ENCODE peak calls at places on chromosomes 11 and 22, in seven cellular contexts. L, Q, O, J, Z, Y and B are unnamed samples. For H3K27me3 and H3K4me1, the result is how much of the 10 kb centered on the place peaks cover.

GRCh38 chr22:39910875-39911601 is 10.2 kb downstream of the GRAP2 start:
- DNase-seq in Z (no peak), J (no peak), O (no peak), L (no peak), Q (no peak), Y (no peak), B (no peak)

GRCh38 chr11:92767416-92767815 is 202.0 kb upstream of the MTNR1B start:
- DNase-seq in L (no peak), Y (no peak), O (no peak), Z (no peak), J (no peak), Q (no peak), B (no peak)

GRCh38 chr11:47552086-47552580 is 799 bp downstream of the CELF1 start:
- DNase-seq in J (no peak), Y (peak), L (peak), Q (peak), O (peak), Z (peak), B (peak)

GRCh38 chr11:7484645-7485044 is 661 bp upstream of the OLFML1 start:
- DNase-seq in Y (peak), Z (peak), J (no peak), Q (no peak), O (peak), L (no peak), B (peak)

GRCh38 chr11:123543796-123544195 is 110.6 kb downstream of the SCN3B start:
- DNase-seq in Y (no peak), O (no peak), Z (no peak), J (no peak), Q (no peak), L (no peak), B (no peak)

GRCh38 chr11:17405232-17406005 is 17.0 kb upstream of the KCNJ11 start:
- DNase-seq in Z (no peak), J (no peak), L (peak), Q (no peak), Y (peak), O (peak), B (peak)

GRCh38 chr22:44913198-44913983 is 96.4 kb downstream of the PHF21B start:
- DNase-seq in L (no peak), Y (no peak), Z (no peak), J (no peak), O (no peak), Q (no peak), B (peak)

GRCh38 chr11:61025819-61026120 is 54.3 kb downstream of the CD6 start:
- DNase-seq in Z (no peak), O (no peak), Q (no peak), J (no peak), L (no peak), Y (no peak), B (no peak)

GRCh38 chr11:57903441-57904123 is 120.1 kb upstream of the OR9Q1 start:
- DNase-seq in O (peak), Y (no peak), L (no peak), Q (no peak), Z (peak), J (no peak), B (peak)

GRCh38 chr22:38422615-38423511 is 32.1 kb downstream of the KCNJ4 start:
- DNase-seq in J (no peak), Y (no peak), Z (no peak), O (peak), Q (no peak), L (no peak), B (peak)

GRCh38 chr11:12263141-12263693 is 114.2 kb upstream of the PARVA start:
- DNase-seq in J (no peak), Q (no peak), O (no peak), Y (no peak), L (no peak), Z (no peak), B (no peak)

GRCh38 chr22:19429950-19430889 is 1.3 kb downstream of the HIRA start:
- DNase-seq in O (peak), Q (peak), Y (peak), J (no peak), Z (no peak), L (peak), B (peak)

GRCh38 chr11:46977038-46977818 is 40.7 kb downstream of the CSTPP1 start:
- DNase-seq in J (no peak), Q (no peak), Z (no peak), Y (peak), O (peak), L (no peak), B (peak)

GRCh38 chr11:62553839-62554361 is 7.3 kb upstream of the AHNAK start:
- DNase-seq in J (peak), O (no peak), Y (no peak), Q (no peak), Z (no peak), L (no peak), B (peak)

GRCh38 chr11:14980854-14981253 is 8.7 kb upstream of the CALCA start:
- DNase-seq in O (no peak), L (no peak), Y (no peak), Q (no peak), J (no peak), Z (no peak), B (no peak)

GRCh38 chr11:62477927-62478326 is 59.1 kb downstream of the SCGB1A1 start:
- DNase-seq in O (peak), Z (peak), J (no peak), L (no peak), Y (no peak), Q (no peak), B (peak)

GRCh38 chr11:123318623-123319022 is 111.4 kb upstream of the GRAMD1B start:
- DNase-seq in Y (no peak), Z (no peak), Q (no peak), J (no peak), O (no peak), L (no peak), B (no peak)

GRCh38 chr22:26650722-26651421 is 6.5 kb upstream of the MIAT start:
- DNase-seq in L (no peak), Z (no peak), O (no peak), Q (no peak), J (no peak), Y (no peak), B (no peak)

GRCh38 chr11:95231881-95232605 is 1.0 kb upstream of the SESN3 start:
- DNase-seq in Z (no peak), O (peak), J (no peak), Y (peak), L (peak), Q (peak), B (peak)

GRCh38 chr11:134562176-134562575 is 150.1 kb upstream of the B3GAT1 start:
- DNase-seq in O (no peak), Q (no peak), Z (peak), J (no peak), Y (peak), L (no peak), B (peak)

GRCh38 chr11:6635082-6635932 is 16.1 kb upstream of the TPP1 start:
- DNase-seq in Y (no peak), L (peak), J (no peak), O (no peak), Z (peak), Q (no peak), B (no peak)

GRCh38 chr11:17762309-17762974 is 27.9 kb downstream of the KCNC1 start:
- DNase-seq in L (no peak), O (no peak), J (no peak), Q (no peak), Z (no peak), Y (no peak), B (no peak)

GRCh38 chr22:43745783-43746356 is 66.2 kb downstream of the EFCAB6 start:
- DNase-seq in J (no peak), Q (no peak), O (no peak), Y (no peak), Z (no peak), L (no peak), B (no peak)

GRCh38 chr22:43742551-43742950 is 69.6 kb downstream of the EFCAB6 start:
- DNase-seq in J (no peak), Z (no peak), L (no peak), O (no peak), Q (no peak), Y (no peak), B (no peak)

GRCh38 chr22:43743929-43744643 is 68.0 kb downstream of the EFCAB6 start:
- DNase-seq in O (no peak), Z (no peak), J (no peak), Q (no peak), Y (no peak), L (no peak), B (no peak)

GRCh38 chr22:43740587-43741270 is 71.4 kb downstream of the EFCAB6 start:
- DNase-seq in J (no peak), Q (no peak), O (no peak), Y (peak), Z (no peak), L (no peak), B (no peak)

DNA sequence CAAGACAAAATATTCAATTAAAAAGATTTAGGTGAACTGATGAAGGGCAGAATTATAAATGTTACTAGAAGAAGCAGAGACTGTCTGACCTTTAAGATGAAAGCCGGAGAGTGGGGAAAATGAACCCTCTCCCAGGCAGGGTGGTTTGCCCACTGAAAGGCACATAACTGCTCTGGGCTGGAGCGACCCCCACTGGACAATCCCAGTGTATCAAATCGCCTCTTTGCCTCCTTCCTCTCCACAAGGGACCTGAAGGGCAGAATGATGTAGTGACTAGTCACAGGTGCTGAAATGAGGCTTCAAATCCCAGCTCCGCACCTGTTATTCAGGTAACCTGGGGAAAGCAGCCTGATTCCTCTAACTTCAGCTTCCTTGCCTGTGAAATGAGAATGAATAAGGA is 69.0 kb downstream of the EFCAB6 start:
- DNase-seq in L (no peak), Q (no peak), Z (no peak), O (peak), J (no peak), Y (peak), B (peak)
- H3K27me3 ChIP-seq in L (under half), Q (under half), Z (under half), O (under half), J (under half), Y (under half), B (under half)

GRCh38 chr11:44530413-44531115 is 34.9 kb upstream of the CD82 start:
- DNase-seq in Q (no peak), L (no peak), O (peak), Y (no peak), Z (no peak), J (no peak), B (no peak)
- H3K4me1 ChIP-seq in Q (under half), L (under half), O (under half), Y (under half), Z (under half), J (under half), B (under half)

GRCh38 chr11:40252236-40252635 is 1207.2 kb downstream of the LRRC4C start:
- DNase-seq in Y (no peak), O (no peak), Q (no peak), L (no peak), J (no peak), Z (no peak), B (no peak)
- H3K27me3 ChIP-seq in Y (under half), O (under half), Q (under half), L (under half), J (under half), Z (under half), B (under half)

DNA sequence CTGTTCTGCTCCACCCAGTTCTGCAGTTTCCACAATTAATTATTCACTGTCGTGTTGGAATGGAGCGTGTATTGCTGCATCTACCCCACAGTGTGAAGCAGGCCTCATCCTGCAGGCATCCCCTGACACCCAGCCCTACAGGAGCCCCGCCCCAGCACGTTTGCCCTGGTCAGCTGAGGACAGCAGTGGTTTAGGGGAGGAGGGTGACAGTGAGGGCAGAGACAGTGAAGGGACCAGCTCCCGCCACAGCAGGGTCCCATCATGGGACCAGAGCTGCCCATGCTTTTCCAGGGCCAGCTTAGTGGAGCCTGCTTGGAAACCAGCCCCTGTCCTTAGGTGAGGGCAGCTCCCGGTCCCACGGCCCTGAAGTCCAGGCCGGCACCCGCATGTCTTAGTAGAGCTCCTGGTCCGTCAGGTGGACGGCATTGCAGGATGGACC is 273.0 kb downstream of the TBC1D22A start:
- DNase-seq in Z (no peak), Y (no peak), O (no peak), Q (no peak), L (no peak), J (no peak), B (no peak)
- H3K4me1 ChIP-seq in Z (under half), Y (under half), O (under half), Q (under half), L (under half), J (under half), B (under half)

GRCh38 chr11:87300640-87301381 is 263.1 kb downstream of the TMEM135 start:
- DNase-seq in Z (no peak), J (no peak), L (no peak), Y (no peak), O (no peak), Q (no peak), B (no peak)

GRCh38 chr11:87304350-87304749 is 266.6 kb downstream of the TMEM135 start:
- DNase-seq in Z (no peak), Y (peak), O (peak), Q (no peak), J (no peak), L (no peak), B (no peak)

GRCh38 chr11:87299041-87299481 is 261.3 kb downstream of the TMEM135 start:
- DNase-seq in Y (no peak), Q (no peak), L (no peak), J (no peak), O (peak), Z (no peak), B (peak)

GRCh38 chr11:87298155-87298554 is 260.4 kb downstream of the TMEM135 start:
- DNase-seq in Q (no peak), L (no peak), J (no peak), Z (no peak), O (no peak), Y (no peak), B (no peak)

GRCh38 chr11:87301785-87302540 is 264.2 kb downstream of the TMEM135 start:
- DNase-seq in Q (no peak), O (no peak), L (no peak), J (no peak), Z (no peak), Y (no peak), B (no peak)
- H3K27me3 ChIP-seq in Q (under half), O (under half), L (under half), J (under half), Z (under half), Y (under half), B (under half)

GRCh38 chr22:23269441-23270211 is 89.3 kb downstream of the BCR start:
- DNase-seq in L (no peak), O (peak), Q (no peak), Z (no peak), Y (peak), J (no peak), B (peak)

GRCh38 chr22:23270798-23271596 is 90.7 kb downstream of the BCR start:
- DNase-seq in O (no peak), L (no peak), J (no peak), Y (no peak), Q (no peak), Z (no peak), B (no peak)

GRCh38 chr22:23271597-23271908 is 91.2 kb downstream of the BCR start:
- DNase-seq in O (no peak), Y (no peak), L (no peak), Q (no peak), Z (no peak), J (no peak), B (no peak)

GRCh38 chr22:23268877-23269276 is 88.6 kb downstream of the BCR start:
- DNase-seq in L (no peak), Y (no peak), Q (no peak), O (no peak), Z (no peak), J (no peak), B (no peak)

GRCh38 chr22:23270212-23270733 is 90.0 kb downstream of the BCR start:
- DNase-seq in Z (no peak), J (no peak), O (peak), Y (no peak), L (no peak), Q (no peak), B (no peak)
- H3K4me1 ChIP-seq in Z (under half), J (under half), O (under half), Y (under half), L (under half), Q (under half), B (under half)

DNA sequence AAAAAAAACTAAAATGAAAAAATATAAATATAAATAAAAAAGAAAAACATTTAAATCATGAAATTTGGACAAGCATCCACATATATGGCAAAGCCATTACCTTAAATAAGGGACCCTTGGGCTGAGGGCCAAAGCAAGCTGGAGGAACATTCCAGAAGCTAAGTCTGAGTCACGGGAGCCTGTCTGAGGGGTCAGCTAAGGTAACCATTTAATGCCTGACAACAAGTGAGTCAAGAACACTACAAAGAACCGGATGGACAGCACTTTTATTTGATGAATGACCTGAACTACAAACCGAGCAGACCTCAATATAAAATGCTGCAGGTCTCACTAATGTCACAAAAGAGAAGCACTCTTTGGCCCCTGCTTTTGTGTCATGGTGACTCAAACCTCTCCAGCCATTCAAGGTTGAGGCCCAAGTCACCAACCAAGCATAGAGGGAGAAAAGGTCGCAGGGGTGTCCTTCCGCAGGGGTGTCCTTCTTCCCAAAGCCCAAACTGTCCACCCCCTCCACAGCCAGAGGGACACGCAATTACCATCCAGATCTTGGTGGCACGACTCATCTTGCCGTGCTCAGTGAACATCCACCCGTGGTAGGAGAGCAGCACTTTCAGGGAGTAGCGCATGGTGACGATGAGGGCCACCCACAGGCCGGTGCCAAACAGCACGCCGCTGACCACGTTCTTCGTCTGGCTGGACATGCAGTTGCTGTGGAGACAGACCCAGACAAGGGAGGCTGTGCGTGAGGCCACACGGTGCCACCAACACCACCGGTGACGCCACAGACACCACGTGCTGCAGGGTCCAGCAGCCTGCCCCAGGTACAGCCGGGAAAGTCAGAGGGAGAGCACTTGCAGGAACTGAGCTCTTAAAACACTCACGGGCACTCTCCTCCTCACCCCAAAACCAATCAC is 34.5 kb downstream of the CPT1A start:
- DNase-seq in Z (no peak), Y (no peak), J (no peak), O (no peak), L (no peak), Q (no peak), B (no peak)
- H3K27me3 ChIP-seq in Z (under half), Y (under half), J (under half), O (under half), L (under half), Q (under half), B (under half)

DNA sequence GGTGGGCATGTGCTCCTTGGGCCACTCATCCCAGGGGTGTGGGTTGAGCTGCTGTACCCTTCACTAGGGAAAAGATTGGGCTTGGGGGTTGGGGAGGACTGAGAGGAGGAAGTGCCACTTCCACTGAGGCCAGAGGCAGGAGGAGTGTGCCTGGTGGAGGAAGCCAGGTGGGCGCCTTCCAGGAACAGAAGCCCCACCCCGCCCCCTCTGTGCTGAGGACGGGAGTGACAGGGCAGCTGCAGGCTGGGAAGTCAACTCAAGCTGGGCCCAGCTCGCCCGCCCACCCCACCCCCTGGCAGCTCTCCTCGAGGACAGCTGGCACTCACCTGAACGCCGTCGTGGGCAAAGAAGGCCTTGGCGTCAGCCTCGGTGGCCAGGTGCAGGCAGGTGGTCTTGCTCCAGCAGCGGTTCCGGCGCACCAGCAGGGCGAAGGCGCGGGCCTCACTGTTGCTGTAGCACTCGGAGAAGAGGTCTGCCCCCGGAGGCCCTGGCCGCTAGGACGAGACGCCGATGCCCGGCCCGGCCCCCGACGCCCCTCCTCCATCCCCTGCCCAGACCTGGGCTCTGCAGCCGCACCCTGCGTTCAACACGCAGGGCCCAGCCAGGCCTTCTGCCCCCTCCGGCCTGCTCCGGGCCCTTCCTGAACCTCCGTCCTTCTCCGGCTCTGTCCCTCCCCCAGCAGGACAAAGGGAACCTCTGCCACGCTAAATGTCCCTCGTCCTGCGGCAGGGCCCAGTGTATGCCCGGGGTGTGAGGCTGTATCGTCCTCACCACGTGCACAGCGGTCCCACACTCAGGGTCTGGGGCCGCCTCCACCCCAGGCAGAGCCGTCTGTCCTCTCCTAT is 13.4 kb downstream of the TSSC4 start:
- DNase-seq in O (no peak), Q (no peak), Z (no peak), J (no peak), L (no peak), Y (no peak), B (no peak)
- H3K4me1 ChIP-seq in O (under half), Q (under half), Z (under half), J (under half), L (under half), Y (under half), B (under half)